ENCODE peak calls at places on chromosomes 16 and 17, in four cellular contexts. C is K562, K is mammary epithelial cell, B is GM23248. T is an unnamed sample.

GRCh38 chr17:65954148-65954449 is 237.8 kb downstream of the CEP112 start:
- DNase-seq in C (no peak), K (no peak), B (no peak), T (no peak)

GRCh38 chr16:59991171-59991570 is 1257.1 kb upstream of the GOT2 start:
- DNase-seq in C (no peak), K (no peak), B (no peak), T (no peak)

GRCh38 chr17:65172511-65173136 is 35.5 kb downstream of the RGS9 start:
- DNase-seq in C (no peak), K (no peak), B (no peak), T (no peak)

GRCh38 chr17:732788-733720 is 658 bp downstream of the TLCD3A start:
- DNase-seq in C (no peak), K (peak), B (peak), T (no peak)

GRCh38 chr17:46736100-46736499 is 82.4 kb downstream of the WNT3 start:
- DNase-seq in C (no peak), K (no peak), B (no peak), T (no peak)

GRCh38 chr16:57297856-57298255 is 13.4 kb upstream of the PLLP start:
- DNase-seq in C (no peak), K (no peak), B (no peak), T (no peak)

GRCh38 chr17:70658324-70658723 is 489.0 kb downstream of the KCNJ2 start:
- DNase-seq in C (no peak), K (no peak), B (no peak), T (no peak)

GRCh38 chr17:45228985-45229517 is 7.4 kb downstream of the FMNL1 start:
- DNase-seq in C (peak), K (peak), B (peak), T (peak)

GRCh38 chr17:7932949-7933348 is 943 bp downstream of the CNTROB start:
- DNase-seq in C (peak), K (peak), B (peak), T (peak)

GRCh38 chr17:45940826-45941225 is 46.5 kb downstream of the MAPT start:
- DNase-seq in C (no peak), K (no peak), B (no peak), T (no peak)

GRCh38 chr16:77613115-77613514 is 109.2 kb upstream of the NUDT7 start:
- DNase-seq in C (no peak), K (no peak), B (peak), T (no peak)

GRCh38 chr17:28925912-28926365 is 23.1 kb upstream of the DHRS13 start:
- DNase-seq in C (no peak), K (peak), B (peak), T (peak)

GRCh38 chr17:2090804-2091534 is 36.1 kb downstream of the HIC1 start:
- DNase-seq in C (peak), K (peak), B (peak), T (peak)

GRCh38 chr17:28252436-28252835 is 66.6 kb upstream of the TMEM97 start:
- DNase-seq in C (no peak), K (peak), B (peak), T (peak)

GRCh38 chr17:7894226-7894625 is 5.6 kb downstream of the CHD3 start:
- DNase-seq in C (no peak), K (no peak), B (no peak), T (no peak)

GRCh38 chr17:67221062-67221998 is 23.7 kb downstream of the HELZ start:
- DNase-seq in C (peak), K (peak), B (peak), T (no peak)

GRCh38 chr17:42900460-42901331 is at the start of gene G6PC1:
- DNase-seq in C (no peak), K (no peak), B (no peak), T (no peak)

GRCh38 chr17:58337600-58338453 is 9.2 kb upstream of the TSPOAP1 start:
- DNase-seq in C (peak), K (no peak), B (peak), T (peak)

GRCh38 chr17:61294777-61295176 is 104.9 kb upstream of the TBX2 start:
- DNase-seq in C (no peak), K (peak), B (peak), T (peak)

GRCh38 chr16:10949424-10949970 is 5.1 kb downstream of the CLEC16A start:
- DNase-seq in C (no peak), K (no peak), B (peak), T (peak)

GRCh38 chr16:10920726-10921427 is 21.4 kb downstream of the DEXI start:
- DNase-seq in C (no peak), K (no peak), B (peak), T (no peak)

GRCh38 chr17:72407336-72408121 is 286.7 kb downstream of the SOX9 start:
- DNase-seq in C (no peak), K (peak), B (peak), T (peak)

GRCh38 chr17:81832608-81833159 is 407 bp downstream of the MCRIP1 start:
- DNase-seq in C (peak), K (peak), B (peak), T (peak)

GRCh38 chr17:81002409-81003361 is 11.0 kb downstream of the CHMP6 start:
- DNase-seq in C (peak), K (peak), B (peak), T (peak)

GRCh38 chr16:22979038-22979437 is 165.1 kb downstream of the HS3ST2 start:
- DNase-seq in C (no peak), K (no peak), B (no peak), T (no peak)

GRCh38 chr16:75244225-75244792 is 7.1 kb downstream of the BCAR1 start:
- DNase-seq in C (no peak), K (no peak), B (peak), T (peak)

GRCh38 chr16:84117482-84117843 is 721 bp upstream of the MBTPS1 start:
- DNase-seq in C (peak), K (no peak), B (no peak), T (peak)

GRCh38 chr17:66915204-66915611 is 49.3 kb upstream of the CACNG4 start:
- DNase-seq in C (no peak), K (peak), B (peak), T (no peak)

GRCh38 chr17:55582910-55583309 is 71.7 kb upstream of the SMIM36 start:
- DNase-seq in C (no peak), K (no peak), B (no peak), T (peak)

GRCh38 chr16:87457724-87458423 is 35.0 kb downstream of the ZCCHC14 start:
- DNase-seq in C (no peak), K (peak), B (peak), T (peak)

GRCh38 chr16:35565626-35566025 is 2106.2 kb downstream of the TP53TG3F start:
- DNase-seq in C (no peak), K (no peak), B (no peak), T (no peak)

GRCh38 chr16:31472559-31473203 is 729 bp downstream of the TGFB1I1 start:
- DNase-seq in C (peak), K (peak), B (peak), T (peak)
- H3K4me3 ChIP-seq in C (no peak), K (peak), B (peak), T (peak)

DNA sequence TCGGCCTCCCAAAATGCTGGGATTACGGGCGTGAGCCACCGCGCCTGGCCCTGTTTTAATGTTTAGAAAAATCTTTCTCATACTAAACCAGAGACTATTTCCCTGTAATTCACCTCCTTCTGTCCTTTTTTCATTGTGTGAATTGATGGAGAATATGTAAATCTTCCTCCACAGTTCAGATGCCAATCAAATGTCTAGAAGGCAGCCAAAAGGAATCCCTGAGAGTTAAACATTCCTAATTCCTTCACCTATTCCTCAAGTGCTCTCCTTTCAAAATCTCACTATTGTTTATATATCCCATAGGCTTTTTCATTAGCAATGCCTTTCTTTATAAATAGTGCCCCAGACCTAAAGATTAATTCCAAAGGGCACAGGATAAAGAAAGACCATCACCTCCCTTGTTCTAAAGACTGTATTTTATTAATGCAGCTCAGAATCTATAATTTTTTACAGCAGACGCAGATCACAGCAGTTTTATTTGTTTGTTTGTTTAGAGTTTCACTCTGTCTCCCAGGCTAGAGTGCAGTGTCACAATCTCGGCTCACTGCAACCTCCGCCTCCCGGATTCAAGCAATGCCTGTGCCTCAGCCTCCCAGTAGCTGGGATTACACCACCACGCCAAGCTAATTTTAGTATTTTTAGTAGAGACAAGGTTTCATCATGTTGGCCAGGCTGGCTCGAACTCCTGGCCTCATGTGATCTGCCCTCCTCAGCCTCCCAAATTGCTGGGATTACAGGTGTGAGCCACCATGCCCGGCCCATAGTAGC is 30.5 kb downstream of the COPZ2 start:
- DNase-seq in C (no peak), K (no peak), B (no peak), T (no peak)
- H2AFZ ChIP-seq in C (no peak), K (no peak), B (no peak), T (no peak)

DNA sequence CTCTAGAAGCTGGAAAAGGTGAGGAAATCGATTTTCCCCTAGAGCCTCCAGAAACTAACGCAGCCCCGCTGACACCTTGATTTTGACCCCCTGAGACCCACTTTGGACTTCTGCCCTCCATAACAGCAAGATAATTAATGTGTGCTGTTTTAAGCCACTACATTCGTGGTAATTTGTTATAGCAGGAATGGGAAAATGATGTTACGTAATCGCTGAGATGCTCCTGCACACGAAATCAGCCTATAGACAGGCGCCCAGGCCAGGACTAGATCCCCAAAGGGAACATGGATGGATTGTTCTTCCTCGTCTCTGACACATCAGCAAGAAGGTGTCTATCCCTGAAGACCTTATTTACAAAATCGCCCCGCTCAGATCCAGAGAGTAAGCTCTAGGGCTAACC is 1.4 kb upstream of the MYOCD start:
- DNase-seq in C (no peak), K (no peak), B (no peak), T (no peak)
- H3K9ac ChIP-seq in C (no peak), K (no peak), B (no peak), T (no peak)

GRCh38 chr16:89117239-89117974 is 23.8 kb downstream of the ACSF3 start:
- DNase-seq in C (no peak), K (no peak), B (no peak), T (no peak)

GRCh38 chr16:89113661-89114060 is 20.0 kb downstream of the ACSF3 start:
- DNase-seq in C (no peak), K (no peak), B (no peak), T (no peak)

GRCh38 chr16:89116341-89117238 is 22.9 kb downstream of the ACSF3 start:
- DNase-seq in C (no peak), K (no peak), B (no peak), T (no peak)

GRCh38 chr16:89114159-89114981 is 20.7 kb downstream of the ACSF3 start:
- DNase-seq in C (no peak), K (no peak), B (no peak), T (peak)

DNA sequence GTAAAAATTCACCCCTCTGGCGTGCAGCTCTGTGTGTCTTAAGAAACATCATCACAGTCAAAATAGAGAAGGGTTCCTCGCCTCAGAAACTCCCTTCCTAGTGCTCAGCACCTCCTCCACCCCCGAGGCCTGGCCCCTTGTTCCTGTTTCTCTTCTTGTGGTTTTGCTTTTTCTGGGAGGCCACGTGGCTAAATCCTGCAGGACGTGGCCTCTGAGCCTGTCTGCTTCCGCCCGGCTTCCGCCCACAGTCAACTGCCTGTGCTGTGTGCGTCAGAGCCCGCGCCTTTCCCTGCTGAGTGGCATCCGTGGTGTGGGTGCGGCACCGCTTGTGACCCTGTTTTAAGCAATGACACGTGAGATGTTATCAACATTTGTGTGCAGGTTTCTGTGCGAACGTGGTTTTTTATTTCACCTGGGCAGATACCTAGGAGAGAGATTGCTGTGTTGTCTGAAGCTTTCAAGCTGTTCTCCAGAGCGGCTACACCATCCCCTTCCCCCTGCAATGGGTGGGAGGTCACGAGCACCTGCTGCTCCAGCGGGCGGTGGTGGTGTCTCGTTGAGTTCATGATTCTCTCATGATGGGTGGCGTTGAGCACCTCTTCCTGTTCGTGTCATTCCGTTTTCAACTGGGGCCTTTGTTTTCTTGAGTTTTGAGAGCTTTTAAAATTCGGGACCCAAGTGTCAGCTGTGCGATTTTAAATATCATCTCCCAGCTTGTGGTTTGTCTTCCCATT is 21.7 kb downstream of the ACSF3 start:
- DNase-seq in C (peak), K (peak), B (no peak), T (peak)
- H3K4me3 ChIP-seq in C (no peak), K (no peak), B (no peak), T (no peak)

DNA sequence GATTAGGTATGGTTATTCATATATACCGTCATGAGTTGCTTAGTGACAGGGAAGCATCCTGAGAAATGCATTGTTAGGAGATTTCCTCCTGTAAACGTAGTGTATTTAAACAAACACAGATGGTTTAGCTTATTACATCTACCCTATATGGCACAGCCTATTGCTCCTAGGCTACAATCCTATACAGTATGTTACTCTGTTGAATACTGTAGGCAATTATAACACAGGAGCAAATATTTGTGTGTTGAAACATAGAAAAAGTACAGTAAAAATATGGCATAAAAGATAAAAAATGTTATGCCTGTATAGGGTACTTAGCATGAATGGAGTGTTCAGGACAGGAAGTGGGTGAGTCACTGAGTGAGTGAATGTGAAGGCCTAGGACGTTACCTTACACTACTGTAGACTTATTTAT is 157.7 kb downstream of the CDH11 start:
- DNase-seq in C (no peak), K (no peak), B (peak), T (peak)
- H2AFZ ChIP-seq in C (no peak), K (no peak), B (no peak), T (no peak)

GRCh38 chr17:12789976-12790805 is 893 bp downstream of the ARHGAP44 start:
- DNase-seq in C (peak), K (no peak), B (no peak), T (no peak)
- H3K9ac ChIP-seq in C (no peak), K (no peak), B (no peak), T (peak)

DNA sequence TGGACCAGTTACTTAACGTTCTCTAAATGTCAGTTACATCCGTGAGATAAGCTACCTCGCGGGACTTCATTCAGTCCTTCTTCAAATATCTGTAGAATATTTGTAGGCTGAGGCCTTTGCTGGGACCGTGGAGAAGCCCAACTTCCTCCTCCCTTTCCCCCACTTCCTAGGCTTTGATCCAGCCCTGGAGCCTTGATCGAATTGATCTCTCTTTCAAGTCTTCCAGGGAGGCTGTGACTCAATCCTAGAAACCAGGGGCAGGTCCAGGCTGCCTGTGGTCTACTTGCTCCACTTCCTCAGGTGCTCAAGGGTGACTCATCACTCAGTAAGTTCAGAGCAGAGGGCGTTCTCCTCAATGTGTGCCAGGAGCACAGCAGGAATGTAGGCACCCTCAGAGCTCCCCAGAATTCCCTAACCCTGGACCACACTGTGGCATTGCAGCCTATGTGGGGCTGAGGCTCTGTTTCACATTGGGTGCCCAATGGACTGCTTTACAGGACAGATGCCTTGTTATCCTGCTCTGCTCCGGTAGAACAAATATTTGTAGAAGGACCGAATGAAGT is 11.2 kb upstream of the CEP20 start:
- DNase-seq in C (peak), K (peak), B (peak), T (peak)
- H3K4me3 ChIP-seq in C (no peak), K (no peak), B (no peak), T (no peak)

GRCh38 chr17:79904865-79905264 is 65.6 kb upstream of the CBX4 start:
- DNase-seq in C (no peak), K (no peak), B (no peak), T (no peak)
- H2AFZ ChIP-seq in C (no peak), K (no peak), B (no peak), T (no peak)